ENCODE peak calls at places on chromosomes 13 and 19, in nine cellular contexts. One of them, this sample, is unnamed.

GRCh38 chr13:27174766-27175455 is 3.3 kb upstream of the USP12 start:
- DNase-seq in fibroblast of the aortic adventitia: no peak
- DNase-seq in Peyer's patch: no peak
- DNase-seq in ascending aorta: no peak
- DNase-seq in H1: no peak
- DNase-seq in choroid plexus epithelial cell: no peak
- DNase-seq in lung: no peak
- DNase-seq in cardiac fibroblast: peak
- DNase-seq in body of pancreas: no peak
- DNase-seq in this sample: no peak

GRCh38 chr19:13502231-13502630 is 4.0 kb downstream of the CACNA1A start:
- DNase-seq in Peyer's patch: no peak
- DNase-seq in H1: no peak
- DNase-seq in body of pancreas: no peak
- DNase-seq in ascending aorta: no peak
- DNase-seq in lung: no peak
- DNase-seq in cardiac fibroblast: no peak
- DNase-seq in fibroblast of the aortic adventitia: no peak
- DNase-seq in choroid plexus epithelial cell: no peak
- DNase-seq in this sample: no peak

GRCh38 chr19:27765397-27765796 is 1447.6 kb downstream of the UQCRFS1 start:
- DNase-seq in H1: no peak
- DNase-seq in cardiac fibroblast: no peak
- DNase-seq in ascending aorta: no peak
- DNase-seq in lung: no peak
- DNase-seq in body of pancreas: no peak
- DNase-seq in fibroblast of the aortic adventitia: no peak
- DNase-seq in Peyer's patch: no peak
- DNase-seq in choroid plexus epithelial cell: no peak
- DNase-seq in this sample: peak

GRCh38 chr13:66915596-66916185 is 314.4 kb downstream of the PCDH9 start:
- DNase-seq in Peyer's patch: no peak
- DNase-seq in fibroblast of the aortic adventitia: peak
- DNase-seq in cardiac fibroblast: peak
- DNase-seq in body of pancreas: no peak
- DNase-seq in choroid plexus epithelial cell: peak
- DNase-seq in ascending aorta: no peak
- DNase-seq in lung: no peak
- DNase-seq in H1: no peak
- DNase-seq in this sample: no peak

GRCh38 chr13:67557642-67558241 is 327.6 kb upstream of the PCDH9 start:
- DNase-seq in body of pancreas: no peak
- DNase-seq in H1: no peak
- DNase-seq in choroid plexus epithelial cell: peak
- DNase-seq in lung: no peak
- DNase-seq in fibroblast of the aortic adventitia: no peak
- DNase-seq in ascending aorta: no peak
- DNase-seq in cardiac fibroblast: no peak
- DNase-seq in Peyer's patch: no peak
- DNase-seq in this sample: no peak

GRCh38 chr13:75180805-75181455 is 301.0 kb downstream of the TBC1D4 start:
- DNase-seq in choroid plexus epithelial cell: peak
- DNase-seq in cardiac fibroblast: peak
- DNase-seq in ascending aorta: no peak
- DNase-seq in H1: no peak
- DNase-seq in body of pancreas: no peak
- DNase-seq in fibroblast of the aortic adventitia: peak
- DNase-seq in Peyer's patch: no peak
- DNase-seq in lung: no peak
- DNase-seq in this sample: no peak

GRCh38 chr13:74774252-74774651 is 640.0 kb upstream of the KLF12 start:
- DNase-seq in Peyer's patch: no peak
- DNase-seq in fibroblast of the aortic adventitia: peak
- DNase-seq in H1: no peak
- DNase-seq in cardiac fibroblast: peak
- DNase-seq in ascending aorta: no peak
- DNase-seq in body of pancreas: no peak
- DNase-seq in choroid plexus epithelial cell: peak
- DNase-seq in lung: no peak
- DNase-seq in this sample: no peak

GRCh38 chr13:31001647-31002046 is 69.2 kb downstream of the TEX26 start:
- DNase-seq in choroid plexus epithelial cell: peak
- DNase-seq in cardiac fibroblast: no peak
- DNase-seq in fibroblast of the aortic adventitia: peak
- DNase-seq in Peyer's patch: no peak
- DNase-seq in ascending aorta: no peak
- DNase-seq in lung: no peak
- DNase-seq in body of pancreas: no peak
- DNase-seq in H1: no peak
- DNase-seq in this sample: no peak

GRCh38 chr13:29210676-29211075 is 384.8 kb downstream of the SLC7A1 start:
- DNase-seq in ascending aorta: no peak
- DNase-seq in Peyer's patch: no peak
- DNase-seq in fibroblast of the aortic adventitia: no peak
- DNase-seq in lung: no peak
- DNase-seq in body of pancreas: no peak
- DNase-seq in choroid plexus epithelial cell: no peak
- DNase-seq in H1: no peak
- DNase-seq in cardiac fibroblast: no peak
- DNase-seq in this sample: no peak

GRCh38 chr19:2221918-2222317 is 14.2 kb downstream of the PLEKHJ1 start:
- DNase-seq in lung: no peak
- DNase-seq in fibroblast of the aortic adventitia: no peak
- DNase-seq in cardiac fibroblast: no peak
- DNase-seq in H1: no peak
- DNase-seq in body of pancreas: no peak
- DNase-seq in choroid plexus epithelial cell: peak
- DNase-seq in ascending aorta: no peak
- DNase-seq in Peyer's patch: no peak
- DNase-seq in this sample: no peak
- TF ChIP-seq CTCF in lung: no peak
- TF ChIP-seq CTCF in fibroblast of the aortic adventitia: peak
- TF ChIP-seq CTCF in cardiac fibroblast: peak
- TF ChIP-seq CTCF in H1: peak
- TF ChIP-seq CTCF in body of pancreas: no peak
- TF ChIP-seq CTCF in choroid plexus epithelial cell: peak
- TF ChIP-seq CTCF in ascending aorta: peak
- TF ChIP-seq CTCF in Peyer's patch: no peak
- TF ChIP-seq CTCF in this sample: peak

GRCh38 chr13:79386125-79386822 is 19.8 kb downstream of the RBM26 start:
- DNase-seq in ascending aorta: no peak
- DNase-seq in H1: no peak
- DNase-seq in Peyer's patch: no peak
- DNase-seq in body of pancreas: no peak
- DNase-seq in lung: no peak
- DNase-seq in fibroblast of the aortic adventitia: no peak
- DNase-seq in choroid plexus epithelial cell: no peak
- DNase-seq in cardiac fibroblast: no peak
- DNase-seq in this sample: no peak
- TF ChIP-seq CTCF in ascending aorta: no peak
- TF ChIP-seq CTCF in H1: no peak
- TF ChIP-seq CTCF in Peyer's patch: no peak
- TF ChIP-seq CTCF in body of pancreas: no peak
- TF ChIP-seq CTCF in lung: no peak
- TF ChIP-seq CTCF in fibroblast of the aortic adventitia: no peak
- TF ChIP-seq CTCF in choroid plexus epithelial cell: no peak
- TF ChIP-seq CTCF in cardiac fibroblast: no peak
- TF ChIP-seq CTCF in this sample: no peak

DNA sequence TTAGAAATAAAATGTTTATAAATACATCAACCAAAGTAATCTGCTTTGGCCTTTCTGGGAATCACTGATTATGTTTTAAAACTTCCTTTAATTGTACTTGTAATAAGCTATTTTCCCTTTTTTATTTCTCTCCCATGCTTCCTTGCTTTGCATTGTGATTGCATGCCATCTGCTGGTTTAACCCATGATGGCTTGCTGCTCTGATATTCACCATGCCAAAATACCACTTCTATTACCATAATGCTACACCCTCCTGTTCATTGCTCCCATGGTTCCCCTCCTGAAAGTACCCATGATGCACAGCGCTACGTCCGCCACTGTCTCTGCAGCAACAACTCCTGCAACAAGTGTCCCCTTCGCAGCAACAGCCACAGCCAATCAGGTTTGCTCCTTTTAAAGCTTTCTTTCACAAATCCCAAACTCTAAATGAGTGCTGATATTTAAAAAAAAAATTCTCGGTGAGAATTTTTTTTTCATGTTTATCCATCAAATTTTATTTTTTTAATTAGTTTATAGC is 67.7 kb upstream of the RAP2A start:
- DNase-seq in choroid plexus epithelial cell: no peak
- DNase-seq in lung: no peak
- DNase-seq in ascending aorta: no peak
- DNase-seq in body of pancreas: no peak
- DNase-seq in fibroblast of the aortic adventitia: no peak
- DNase-seq in H1: no peak
- DNase-seq in cardiac fibroblast: no peak
- DNase-seq in Peyer's patch: no peak
- DNase-seq in this sample: no peak
- TF ChIP-seq CTCF in choroid plexus epithelial cell: peak
- TF ChIP-seq CTCF in lung: no peak
- TF ChIP-seq CTCF in ascending aorta: no peak
- TF ChIP-seq CTCF in body of pancreas: no peak
- TF ChIP-seq CTCF in fibroblast of the aortic adventitia: no peak
- TF ChIP-seq CTCF in H1: no peak
- TF ChIP-seq CTCF in cardiac fibroblast: no peak
- TF ChIP-seq CTCF in Peyer's patch: no peak
- TF ChIP-seq CTCF in this sample: no peak

GRCh38 chr13:98944336-98944735 is 33.5 kb downstream of the DOCK9 start:
- DNase-seq in body of pancreas: no peak
- DNase-seq in ascending aorta: no peak
- DNase-seq in Peyer's patch: no peak
- DNase-seq in fibroblast of the aortic adventitia: peak
- DNase-seq in cardiac fibroblast: no peak
- DNase-seq in lung: no peak
- DNase-seq in H1: no peak
- DNase-seq in choroid plexus epithelial cell: no peak
- DNase-seq in this sample: no peak
- TF ChIP-seq CTCF in body of pancreas: no peak
- TF ChIP-seq CTCF in ascending aorta: no peak
- TF ChIP-seq CTCF in Peyer's patch: no peak
- TF ChIP-seq CTCF in fibroblast of the aortic adventitia: no peak
- TF ChIP-seq CTCF in cardiac fibroblast: no peak
- TF ChIP-seq CTCF in lung: no peak
- TF ChIP-seq CTCF in H1: no peak
- TF ChIP-seq CTCF in choroid plexus epithelial cell: no peak
- TF ChIP-seq CTCF in this sample: no peak

GRCh38 chr13:106867249-106867648 is 299.3 kb upstream of the ARGLU1 start:
- DNase-seq in Peyer's patch: no peak
- DNase-seq in fibroblast of the aortic adventitia: no peak
- DNase-seq in ascending aorta: no peak
- DNase-seq in H1: no peak
- DNase-seq in lung: no peak
- DNase-seq in choroid plexus epithelial cell: peak
- DNase-seq in cardiac fibroblast: no peak
- DNase-seq in body of pancreas: peak
- DNase-seq in this sample: no peak
- TF ChIP-seq CTCF in Peyer's patch: no peak
- TF ChIP-seq CTCF in fibroblast of the aortic adventitia: no peak
- TF ChIP-seq CTCF in ascending aorta: peak
- TF ChIP-seq CTCF in H1: no peak
- TF ChIP-seq CTCF in lung: no peak
- TF ChIP-seq CTCF in choroid plexus epithelial cell: peak
- TF ChIP-seq CTCF in cardiac fibroblast: no peak
- TF ChIP-seq CTCF in body of pancreas: no peak
- TF ChIP-seq CTCF in this sample: no peak

GRCh38 chr19:18408053-18408476 is 10.6 kb upstream of the LRRC25 start:
- DNase-seq in ascending aorta: no peak
- DNase-seq in body of pancreas: peak
- DNase-seq in Peyer's patch: peak
- DNase-seq in fibroblast of the aortic adventitia: no peak
- DNase-seq in lung: no peak
- DNase-seq in H1: no peak
- DNase-seq in choroid plexus epithelial cell: no peak
- DNase-seq in cardiac fibroblast: no peak
- DNase-seq in this sample: no peak
- TF ChIP-seq CTCF in ascending aorta: peak
- TF ChIP-seq CTCF in body of pancreas: peak
- TF ChIP-seq CTCF in Peyer's patch: peak
- TF ChIP-seq CTCF in fibroblast of the aortic adventitia: peak
- TF ChIP-seq CTCF in lung: no peak
- TF ChIP-seq CTCF in H1: peak
- TF ChIP-seq CTCF in choroid plexus epithelial cell: peak
- TF ChIP-seq CTCF in cardiac fibroblast: peak
- TF ChIP-seq CTCF in this sample: peak

DNA sequence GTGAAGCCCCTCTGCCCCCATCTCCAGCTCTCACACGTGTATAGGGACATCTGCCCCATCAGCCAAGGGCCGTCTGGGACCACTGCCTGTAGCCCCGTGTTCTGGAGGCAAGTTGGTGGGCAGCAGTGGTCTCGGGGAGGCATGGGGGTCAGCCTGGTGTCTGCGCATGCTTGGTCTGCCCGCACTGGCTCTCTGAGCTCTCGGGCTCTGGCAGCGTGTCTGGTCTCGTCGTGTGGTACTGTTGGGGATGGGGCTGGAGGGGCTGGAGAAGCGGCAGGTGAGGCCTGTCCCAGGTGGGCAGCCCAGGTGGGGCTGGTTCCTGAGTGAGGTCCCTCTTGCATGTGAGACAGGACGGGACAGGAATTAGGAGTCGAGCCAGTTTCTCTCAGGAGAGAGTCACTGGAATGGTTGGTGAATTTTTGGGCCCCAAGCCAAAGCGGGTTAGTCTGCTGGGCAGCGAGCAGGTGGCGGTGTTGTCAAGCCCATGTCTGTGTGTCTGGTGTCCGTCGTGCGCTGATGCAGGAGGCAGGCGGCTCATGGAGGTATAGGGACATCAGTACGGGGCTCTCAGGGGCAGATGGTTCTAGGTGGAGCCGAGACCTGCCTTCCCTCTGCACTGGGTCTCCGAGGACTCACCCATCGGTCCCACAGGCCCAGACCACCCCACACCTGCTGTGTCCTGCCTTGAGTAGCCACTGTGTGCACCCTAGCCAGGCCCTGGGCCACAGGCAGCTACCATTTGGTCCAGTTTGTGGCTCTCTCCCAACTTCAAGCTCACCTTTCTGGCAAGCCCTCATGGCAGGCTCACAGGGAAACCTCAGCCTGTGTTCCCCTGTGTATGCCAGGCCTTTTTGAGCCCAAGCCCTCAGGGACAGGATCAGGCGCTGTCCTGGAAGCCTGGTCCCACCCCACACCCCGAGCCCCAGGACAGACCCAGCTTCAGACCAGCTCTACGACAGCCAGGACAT is 18.2 kb downstream of the COMP start:
- DNase-seq in cardiac fibroblast: no peak
- DNase-seq in ascending aorta: no peak
- DNase-seq in H1: no peak
- DNase-seq in body of pancreas: peak
- DNase-seq in Peyer's patch: no peak
- DNase-seq in lung: no peak
- DNase-seq in fibroblast of the aortic adventitia: no peak
- DNase-seq in choroid plexus epithelial cell: no peak
- DNase-seq in this sample: no peak
- TF ChIP-seq CTCF in cardiac fibroblast: no peak
- TF ChIP-seq CTCF in ascending aorta: no peak
- TF ChIP-seq CTCF in H1: no peak
- TF ChIP-seq CTCF in body of pancreas: no peak
- TF ChIP-seq CTCF in Peyer's patch: no peak
- TF ChIP-seq CTCF in lung: no peak
- TF ChIP-seq CTCF in fibroblast of the aortic adventitia: no peak
- TF ChIP-seq CTCF in choroid plexus epithelial cell: no peak
- TF ChIP-seq CTCF in this sample: no peak

DNA sequence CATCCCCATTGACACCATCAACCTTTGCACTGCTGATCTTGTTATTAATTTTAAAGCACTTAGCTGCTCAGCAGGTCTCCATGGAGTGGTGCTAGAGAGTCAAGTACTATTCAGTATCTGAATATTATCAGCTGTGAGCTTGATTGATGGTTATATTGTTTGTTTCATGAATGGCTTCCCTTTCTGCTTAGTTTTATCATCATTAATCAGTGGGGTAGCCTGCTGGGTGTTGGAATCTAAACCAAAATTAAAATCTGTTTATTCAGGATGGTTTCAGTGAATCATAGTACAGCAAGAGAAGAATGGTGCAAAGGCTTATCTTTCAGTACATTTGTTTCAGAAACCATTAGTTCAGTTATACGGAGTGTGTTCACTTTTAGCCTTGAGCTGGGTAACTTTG is 42.5 kb upstream of the SCEL start:
- DNase-seq in Peyer's patch: no peak
- DNase-seq in body of pancreas: peak
- DNase-seq in ascending aorta: no peak
- DNase-seq in H1: no peak
- DNase-seq in cardiac fibroblast: peak
- DNase-seq in choroid plexus epithelial cell: peak
- DNase-seq in fibroblast of the aortic adventitia: peak
- DNase-seq in lung: no peak
- DNase-seq in this sample: no peak
- TF ChIP-seq CTCF in Peyer's patch: peak
- TF ChIP-seq CTCF in body of pancreas: peak
- TF ChIP-seq CTCF in ascending aorta: peak
- TF ChIP-seq CTCF in H1: no peak
- TF ChIP-seq CTCF in cardiac fibroblast: peak
- TF ChIP-seq CTCF in choroid plexus epithelial cell: peak
- TF ChIP-seq CTCF in fibroblast of the aortic adventitia: peak
- TF ChIP-seq CTCF in lung: peak
- TF ChIP-seq CTCF in this sample: peak

This sample was measured in tibial nerve.